ENCODE peak calls at places on chromosomes 4 and X, in six cellular contexts. One of them, this sample, is unnamed.

GRCh38 chrX:13533726-13534125 is 35.7 kb upstream of the EGFL6 start:
- DNase-seq in amniotic stem cell: no peak
- DNase-seq in stimulated activated naive CD8-positive, alpha-beta T cell treated with anti-CD3 and anti-CD28 coated beads, Interleukin-15, amount 100 ng/mL, for 72 hours: no peak
- DNase-seq in tibial nerve: no peak
- DNase-seq in NCI-H446 treated with DMSO at 0.1 percent for 48 hours: no peak
- DNase-seq in retina: no peak
- DNase-seq in this sample: no peak

GRCh38 chrX:329291-329910 is 10.8 kb upstream of the GTPBP6 start:
- DNase-seq in amniotic stem cell: no peak
- DNase-seq in stimulated activated naive CD8-positive, alpha-beta T cell treated with anti-CD3 and anti-CD28 coated beads, Interleukin-15, amount 100 ng/mL, for 72 hours: no peak
- DNase-seq in tibial nerve: no peak
- DNase-seq in NCI-H446 treated with DMSO at 0.1 percent for 48 hours: no peak
- DNase-seq in retina: no peak
- DNase-seq in this sample: peak; percentile 54

GRCh38 chr4:148926861-148927260 is 484.6 kb upstream of the NR3C2 start:
- DNase-seq in amniotic stem cell: no peak
- DNase-seq in stimulated activated naive CD8-positive, alpha-beta T cell treated with anti-CD3 and anti-CD28 coated beads, Interleukin-15, amount 100 ng/mL, for 72 hours: no peak
- DNase-seq in tibial nerve: no peak
- DNase-seq in NCI-H446 treated with DMSO at 0.1 percent for 48 hours: peak; percentile 80
- DNase-seq in retina: no peak
- DNase-seq in this sample: no peak

GRCh38 chr4:27861802-27862201 is 1001.2 kb downstream of the STIM2 start:
- DNase-seq in amniotic stem cell: no peak
- DNase-seq in stimulated activated naive CD8-positive, alpha-beta T cell treated with anti-CD3 and anti-CD28 coated beads, Interleukin-15, amount 100 ng/mL, for 72 hours: no peak
- DNase-seq in tibial nerve: no peak
- DNase-seq in NCI-H446 treated with DMSO at 0.1 percent for 48 hours: no peak
- DNase-seq in retina: no peak
- DNase-seq in this sample: no peak

GRCh38 chrX:56281789-56282188 is 49.6 kb downstream of the KLF8 start:
- DNase-seq in amniotic stem cell: no peak
- DNase-seq in stimulated activated naive CD8-positive, alpha-beta T cell treated with anti-CD3 and anti-CD28 coated beads, Interleukin-15, amount 100 ng/mL, for 72 hours: no peak
- DNase-seq in tibial nerve: no peak
- DNase-seq in NCI-H446 treated with DMSO at 0.1 percent for 48 hours: no peak
- DNase-seq in retina: no peak
- DNase-seq in this sample: no peak

GRCh38 chr4:113468165-113469022 is 293.1 kb downstream of the CAMK2D start:
- DNase-seq in amniotic stem cell: peak; percentile 97
- DNase-seq in stimulated activated naive CD8-positive, alpha-beta T cell treated with anti-CD3 and anti-CD28 coated beads, Interleukin-15, amount 100 ng/mL, for 72 hours: no peak
- DNase-seq in tibial nerve: peak; percentile 56
- DNase-seq in NCI-H446 treated with DMSO at 0.1 percent for 48 hours: peak; percentile 91
- DNase-seq in retina: no peak
- DNase-seq in this sample: peak; percentile 96

GRCh38 chr4:40630335-40631021 is 814 bp upstream of the RBM47 start:
- DNase-seq in amniotic stem cell: no peak
- DNase-seq in stimulated activated naive CD8-positive, alpha-beta T cell treated with anti-CD3 and anti-CD28 coated beads, Interleukin-15, amount 100 ng/mL, for 72 hours: no peak
- DNase-seq in tibial nerve: peak; percentile 24
- DNase-seq in NCI-H446 treated with DMSO at 0.1 percent for 48 hours: no peak
- DNase-seq in retina: peak; percentile 55
- DNase-seq in this sample: peak; percentile 68

GRCh38 chrX:16826207-16826606 is 39.9 kb downstream of the TXLNG start:
- DNase-seq in amniotic stem cell: peak; percentile 8
- DNase-seq in stimulated activated naive CD8-positive, alpha-beta T cell treated with anti-CD3 and anti-CD28 coated beads, Interleukin-15, amount 100 ng/mL, for 72 hours: peak; percentile 5
- DNase-seq in tibial nerve: no peak
- DNase-seq in NCI-H446 treated with DMSO at 0.1 percent for 48 hours: peak; percentile 33
- DNase-seq in retina: peak; percentile 47
- DNase-seq in this sample: no peak

GRCh38 chr4:159508917-159509500 is 406.1 kb downstream of the RAPGEF2 start:
- DNase-seq in amniotic stem cell: no peak
- DNase-seq in stimulated activated naive CD8-positive, alpha-beta T cell treated with anti-CD3 and anti-CD28 coated beads, Interleukin-15, amount 100 ng/mL, for 72 hours: no peak
- DNase-seq in tibial nerve: no peak
- DNase-seq in NCI-H446 treated with DMSO at 0.1 percent for 48 hours: no peak
- DNase-seq in retina: no peak
- DNase-seq in this sample: no peak

GRCh38 chrX:135484636-135485289 is 35.7 kb upstream of the INTS6L start:
- DNase-seq in amniotic stem cell: peak; percentile 3
- DNase-seq in stimulated activated naive CD8-positive, alpha-beta T cell treated with anti-CD3 and anti-CD28 coated beads, Interleukin-15, amount 100 ng/mL, for 72 hours: peak; percentile 5
- DNase-seq in tibial nerve: no peak
- DNase-seq in NCI-H446 treated with DMSO at 0.1 percent for 48 hours: peak; percentile 25
- DNase-seq in retina: peak; percentile 12
- DNase-seq in this sample: no peak

GRCh38 chr4:75948822-75949444 is 8.1 kb upstream of the NAAA start:
- DNase-seq in amniotic stem cell: no peak
- DNase-seq in stimulated activated naive CD8-positive, alpha-beta T cell treated with anti-CD3 and anti-CD28 coated beads, Interleukin-15, amount 100 ng/mL, for 72 hours: no peak
- DNase-seq in tibial nerve: no peak
- DNase-seq in NCI-H446 treated with DMSO at 0.1 percent for 48 hours: no peak
- DNase-seq in retina: no peak
- DNase-seq in this sample: no peak

GRCh38 chr4:97923096-97923495 is 220.2 kb downstream of the STPG2 start:
- DNase-seq in amniotic stem cell: no peak
- DNase-seq in stimulated activated naive CD8-positive, alpha-beta T cell treated with anti-CD3 and anti-CD28 coated beads, Interleukin-15, amount 100 ng/mL, for 72 hours: no peak
- DNase-seq in tibial nerve: no peak
- DNase-seq in NCI-H446 treated with DMSO at 0.1 percent for 48 hours: no peak
- DNase-seq in retina: no peak
- DNase-seq in this sample: peak; percentile 59

GRCh38 chr4:186627226-186627865 is 72.0 kb upstream of the MTNR1A start:
- DNase-seq in amniotic stem cell: no peak
- DNase-seq in stimulated activated naive CD8-positive, alpha-beta T cell treated with anti-CD3 and anti-CD28 coated beads, Interleukin-15, amount 100 ng/mL, for 72 hours: no peak
- DNase-seq in tibial nerve: no peak
- DNase-seq in NCI-H446 treated with DMSO at 0.1 percent for 48 hours: no peak
- DNase-seq in retina: no peak
- DNase-seq in this sample: no peak

GRCh38 chr4:166400270-166400894 is 527.3 kb downstream of the TLL1 start:
- DNase-seq in amniotic stem cell: no peak
- DNase-seq in stimulated activated naive CD8-positive, alpha-beta T cell treated with anti-CD3 and anti-CD28 coated beads, Interleukin-15, amount 100 ng/mL, for 72 hours: no peak
- DNase-seq in tibial nerve: no peak
- DNase-seq in NCI-H446 treated with DMSO at 0.1 percent for 48 hours: no peak
- DNase-seq in retina: peak; percentile 5
- DNase-seq in this sample: no peak

GRCh38 chr4:121050251-121050650 is 22.1 kb downstream of the NDNF start:
- DNase-seq in amniotic stem cell: no peak
- DNase-seq in stimulated activated naive CD8-positive, alpha-beta T cell treated with anti-CD3 and anti-CD28 coated beads, Interleukin-15, amount 100 ng/mL, for 72 hours: no peak
- DNase-seq in tibial nerve: no peak
- DNase-seq in NCI-H446 treated with DMSO at 0.1 percent for 48 hours: no peak
- DNase-seq in retina: no peak
- DNase-seq in this sample: no peak

GRCh38 chr4:177012918-177013545 is 220.3 kb upstream of the VEGFC start:
- DNase-seq in amniotic stem cell: no peak
- DNase-seq in stimulated activated naive CD8-positive, alpha-beta T cell treated with anti-CD3 and anti-CD28 coated beads, Interleukin-15, amount 100 ng/mL, for 72 hours: no peak
- DNase-seq in tibial nerve: no peak
- DNase-seq in NCI-H446 treated with DMSO at 0.1 percent for 48 hours: no peak
- DNase-seq in retina: no peak
- DNase-seq in this sample: no peak

GRCh38 chrX:56800801-56801200 is 71.8 kb downstream of the NBDY start:
- DNase-seq in amniotic stem cell: no peak
- DNase-seq in stimulated activated naive CD8-positive, alpha-beta T cell treated with anti-CD3 and anti-CD28 coated beads, Interleukin-15, amount 100 ng/mL, for 72 hours: peak; percentile 22
- DNase-seq in tibial nerve: no peak
- DNase-seq in NCI-H446 treated with DMSO at 0.1 percent for 48 hours: no peak
- DNase-seq in retina: no peak
- DNase-seq in this sample: no peak

GRCh38 chr4:147826288-147826646 is 94.4 kb downstream of the ARHGAP10 start:
- DNase-seq in amniotic stem cell: no peak
- DNase-seq in stimulated activated naive CD8-positive, alpha-beta T cell treated with anti-CD3 and anti-CD28 coated beads, Interleukin-15, amount 100 ng/mL, for 72 hours: no peak
- DNase-seq in tibial nerve: no peak
- DNase-seq in NCI-H446 treated with DMSO at 0.1 percent for 48 hours: no peak
- DNase-seq in retina: no peak
- DNase-seq in this sample: no peak

GRCh38 chr4:184536070-184536880 is 61.9 kb upstream of the IRF2 start:
- DNase-seq in amniotic stem cell: no peak
- DNase-seq in stimulated activated naive CD8-positive, alpha-beta T cell treated with anti-CD3 and anti-CD28 coated beads, Interleukin-15, amount 100 ng/mL, for 72 hours: no peak
- DNase-seq in tibial nerve: no peak
- DNase-seq in NCI-H446 treated with DMSO at 0.1 percent for 48 hours: no peak
- DNase-seq in retina: no peak
- DNase-seq in this sample: no peak

GRCh38 chr4:54553001-54553400 is 104.8 kb upstream of the KIT start:
- DNase-seq in amniotic stem cell: no peak
- DNase-seq in stimulated activated naive CD8-positive, alpha-beta T cell treated with anti-CD3 and anti-CD28 coated beads, Interleukin-15, amount 100 ng/mL, for 72 hours: no peak
- DNase-seq in tibial nerve: no peak
- DNase-seq in NCI-H446 treated with DMSO at 0.1 percent for 48 hours: no peak
- DNase-seq in retina: no peak
- DNase-seq in this sample: no peak

GRCh38 chr4:1002131-1002630 is 9.0 kb upstream of the SLC26A1 start:
- DNase-seq in amniotic stem cell: no peak
- DNase-seq in stimulated activated naive CD8-positive, alpha-beta T cell treated with anti-CD3 and anti-CD28 coated beads, Interleukin-15, amount 100 ng/mL, for 72 hours: no peak
- DNase-seq in tibial nerve: peak; percentile 35
- DNase-seq in NCI-H446 treated with DMSO at 0.1 percent for 48 hours: no peak
- DNase-seq in retina: peak; percentile 63
- DNase-seq in this sample: no peak

GRCh38 chrX:49271341-49271740 is 1.7 kb downstream of the PPP1R3F start:
- DNase-seq in amniotic stem cell: no peak
- DNase-seq in stimulated activated naive CD8-positive, alpha-beta T cell treated with anti-CD3 and anti-CD28 coated beads, Interleukin-15, amount 100 ng/mL, for 72 hours: no peak
- DNase-seq in tibial nerve: no peak
- DNase-seq in NCI-H446 treated with DMSO at 0.1 percent for 48 hours: no peak
- DNase-seq in retina: no peak
- DNase-seq in this sample: no peak

GRCh38 chr4:143653031-143653430 is 47.4 kb downstream of the FREM3 start:
- DNase-seq in amniotic stem cell: no peak
- DNase-seq in stimulated activated naive CD8-positive, alpha-beta T cell treated with anti-CD3 and anti-CD28 coated beads, Interleukin-15, amount 100 ng/mL, for 72 hours: no peak
- DNase-seq in tibial nerve: no peak
- DNase-seq in NCI-H446 treated with DMSO at 0.1 percent for 48 hours: no peak
- DNase-seq in retina: no peak
- DNase-seq in this sample: no peak

GRCh38 chr4:1786544-1787362 is 6.3 kb upstream of the FGFR3 start:
- DNase-seq in amniotic stem cell: no peak
- DNase-seq in stimulated activated naive CD8-positive, alpha-beta T cell treated with anti-CD3 and anti-CD28 coated beads, Interleukin-15, amount 100 ng/mL, for 72 hours: no peak
- DNase-seq in tibial nerve: no peak
- DNase-seq in NCI-H446 treated with DMSO at 0.1 percent for 48 hours: no peak
- DNase-seq in retina: no peak
- DNase-seq in this sample: no peak

GRCh38 chrX:111041018-111041462 is 55.0 kb upstream of the PAK3 start:
- DNase-seq in amniotic stem cell: no peak
- DNase-seq in stimulated activated naive CD8-positive, alpha-beta T cell treated with anti-CD3 and anti-CD28 coated beads, Interleukin-15, amount 100 ng/mL, for 72 hours: no peak
- DNase-seq in tibial nerve: no peak
- DNase-seq in NCI-H446 treated with DMSO at 0.1 percent for 48 hours: no peak
- DNase-seq in retina: peak; percentile 10
- DNase-seq in this sample: no peak

GRCh38 chr4:56506110-56506705 is 617 bp downstream of the ARL9 start:
- DNase-seq in amniotic stem cell: no peak
- DNase-seq in stimulated activated naive CD8-positive, alpha-beta T cell treated with anti-CD3 and anti-CD28 coated beads, Interleukin-15, amount 100 ng/mL, for 72 hours: peak; percentile 5
- DNase-seq in tibial nerve: no peak
- DNase-seq in NCI-H446 treated with DMSO at 0.1 percent for 48 hours: no peak
- DNase-seq in retina: peak; percentile 76
- DNase-seq in this sample: no peak

GRCh38 chrX:51889851-51890250 is 3.6 kb upstream of the MAGED1 start:
- DNase-seq in amniotic stem cell: no peak
- DNase-seq in stimulated activated naive CD8-positive, alpha-beta T cell treated with anti-CD3 and anti-CD28 coated beads, Interleukin-15, amount 100 ng/mL, for 72 hours: no peak
- DNase-seq in tibial nerve: no peak
- DNase-seq in NCI-H446 treated with DMSO at 0.1 percent for 48 hours: no peak
- DNase-seq in retina: no peak
- DNase-seq in this sample: no peak

GRCh38 chrX:37726346-37726745 is 40.8 kb downstream of the XK start:
- DNase-seq in amniotic stem cell: no peak
- DNase-seq in stimulated activated naive CD8-positive, alpha-beta T cell treated with anti-CD3 and anti-CD28 coated beads, Interleukin-15, amount 100 ng/mL, for 72 hours: no peak
- DNase-seq in tibial nerve: no peak
- DNase-seq in NCI-H446 treated with DMSO at 0.1 percent for 48 hours: no peak
- DNase-seq in retina: no peak
- DNase-seq in this sample: no peak

GRCh38 chrX:331145-331771 is 12.7 kb upstream of the GTPBP6 start:
- DNase-seq in amniotic stem cell: no peak
- DNase-seq in stimulated activated naive CD8-positive, alpha-beta T cell treated with anti-CD3 and anti-CD28 coated beads, Interleukin-15, amount 100 ng/mL, for 72 hours: no peak
- DNase-seq in tibial nerve: no peak
- DNase-seq in NCI-H446 treated with DMSO at 0.1 percent for 48 hours: no peak
- DNase-seq in retina: peak; percentile 77
- DNase-seq in this sample: no peak

GRCh38 chrX:48854898-48855297 is 19.5 kb upstream of the PCSK1N start:
- DNase-seq in amniotic stem cell: no peak
- DNase-seq in stimulated activated naive CD8-positive, alpha-beta T cell treated with anti-CD3 and anti-CD28 coated beads, Interleukin-15, amount 100 ng/mL, for 72 hours: no peak
- DNase-seq in tibial nerve: no peak
- DNase-seq in NCI-H446 treated with DMSO at 0.1 percent for 48 hours: no peak
- DNase-seq in retina: no peak
- DNase-seq in this sample: no peak

GRCh38 chrX:42715689-42716022 is 62.3 kb downstream of the PPP1R2C start:
- DNase-seq in amniotic stem cell: no peak
- DNase-seq in stimulated activated naive CD8-positive, alpha-beta T cell treated with anti-CD3 and anti-CD28 coated beads, Interleukin-15, amount 100 ng/mL, for 72 hours: no peak
- DNase-seq in tibial nerve: no peak
- DNase-seq in NCI-H446 treated with DMSO at 0.1 percent for 48 hours: no peak
- DNase-seq in retina: no peak
- DNase-seq in this sample: no peak

GRCh38 chr4:3492741-3493719 is 29.9 kb downstream of the DOK7 start:
- DNase-seq in amniotic stem cell: no peak
- DNase-seq in stimulated activated naive CD8-positive, alpha-beta T cell treated with anti-CD3 and anti-CD28 coated beads, Interleukin-15, amount 100 ng/mL, for 72 hours: no peak
- DNase-seq in tibial nerve: no peak
- DNase-seq in NCI-H446 treated with DMSO at 0.1 percent for 48 hours: no peak
- DNase-seq in retina: no peak
- DNase-seq in this sample: no peak

GRCh38 chrX:133921764-133922389 is 63.5 kb downstream of the GPC3 start:
- DNase-seq in amniotic stem cell: no peak
- DNase-seq in stimulated activated naive CD8-positive, alpha-beta T cell treated with anti-CD3 and anti-CD28 coated beads, Interleukin-15, amount 100 ng/mL, for 72 hours: peak; percentile 12
- DNase-seq in tibial nerve: no peak
- DNase-seq in NCI-H446 treated with DMSO at 0.1 percent for 48 hours: peak; percentile 70
- DNase-seq in retina: peak; percentile 11
- DNase-seq in this sample: no peak

GRCh38 chrX:150587585-150588503 is 19.4 kb downstream of the MTM1 start:
- DNase-seq in amniotic stem cell: no peak
- DNase-seq in stimulated activated naive CD8-positive, alpha-beta T cell treated with anti-CD3 and anti-CD28 coated beads, Interleukin-15, amount 100 ng/mL, for 72 hours: peak; percentile 16
- DNase-seq in tibial nerve: peak; percentile 13
- DNase-seq in NCI-H446 treated with DMSO at 0.1 percent for 48 hours: no peak
- DNase-seq in retina: no peak
- DNase-seq in this sample: no peak

GRCh38 chrX:149392896-149393295 is 112.2 kb downstream of the IDS start:
- DNase-seq in amniotic stem cell: no peak
- DNase-seq in stimulated activated naive CD8-positive, alpha-beta T cell treated with anti-CD3 and anti-CD28 coated beads, Interleukin-15, amount 100 ng/mL, for 72 hours: no peak
- DNase-seq in tibial nerve: no peak
- DNase-seq in NCI-H446 treated with DMSO at 0.1 percent for 48 hours: no peak
- DNase-seq in retina: no peak
- DNase-seq in this sample: no peak

GRCh38 chr4:31125061-31125460 is 404.9 kb downstream of the PCDH7 start:
- DNase-seq in amniotic stem cell: no peak
- DNase-seq in stimulated activated naive CD8-positive, alpha-beta T cell treated with anti-CD3 and anti-CD28 coated beads, Interleukin-15, amount 100 ng/mL, for 72 hours: no peak
- DNase-seq in tibial nerve: no peak
- DNase-seq in NCI-H446 treated with DMSO at 0.1 percent for 48 hours: no peak
- DNase-seq in retina: no peak
- DNase-seq in this sample: no peak